ENCODE peak calls at places on chromosome 22, in ten cellular contexts. I, S, C, Z, B, N, A, J, L and M are unnamed samples. For H3K4me1, the result is how much of the 10 kb centered on the place peaks cover.

GRCh38 chr22:20146777-20147176 is 4.1 kb downstream of the CCDC188 start:
- DNase-seq in I (no peak), S (no peak), C (no peak), Z (no peak), B (no peak), N (no peak), A (no peak), J (no peak), L (peak), M (no peak)

GRCh38 chr22:30266445-30267381 is at the start of gene OSM:
- DNase-seq in I (no peak), S (no peak), C (no peak), Z (no peak), B (no peak), N (peak), A (no peak), J (no peak), L (no peak), M (no peak)

GRCh38 chr22:47175151-47175760 is 412.8 kb downstream of the TBC1D22A start:
- DNase-seq in I (no peak), S (no peak), C (no peak), Z (no peak), B (no peak), N (peak), A (no peak), J (no peak), L (no peak), M (no peak)

GRCh38 chr22:42877597-42878340 is 20.7 kb upstream of the ARFGAP3 start:
- DNase-seq in I (no peak), S (no peak), C (no peak), Z (no peak), B (no peak), N (no peak), A (no peak), J (no peak), L (no peak), M (no peak)

GRCh38 chr22:24601217-24602104 is 1.5 kb upstream of the GGT1 start:
- DNase-seq in I (no peak), S (no peak), C (no peak), Z (no peak), B (peak), N (no peak), A (no peak), J (no peak), L (no peak), M (no peak)

GRCh38 chr22:37601540-37602442 is 6.8 kb upstream of the GGA1 start:
- DNase-seq in I (peak), S (peak), C (peak), Z (no peak), B (peak), N (no peak), A (peak), J (no peak), L (no peak), M (no peak)

GRCh38 chr22:50267591-50268390 is 2.4 kb downstream of the MAPK11 start:
- DNase-seq in I (peak), S (no peak), C (peak), Z (peak), B (no peak), N (no peak), A (peak), J (no peak), L (peak), M (no peak)

GRCh38 chr22:36201630-36202312 is at the start of gene APOL4:
- DNase-seq in I (no peak), S (no peak), C (peak), Z (no peak), B (no peak), N (no peak), A (no peak), J (no peak), L (peak), M (no peak)

GRCh38 chr22:45582236-45582954 is 79.7 kb downstream of the FBLN1 start:
- DNase-seq in I (no peak), S (no peak), C (no peak), Z (no peak), B (no peak), N (peak), A (no peak), J (no peak), L (no peak), M (no peak)

GRCh38 chr22:41481131-41481830 is 12.4 kb downstream of the ACO2 start:
- DNase-seq in I (no peak), S (no peak), C (peak), Z (no peak), B (no peak), N (no peak), A (no peak), J (no peak), L (no peak), M (peak)

GRCh38 chr22:41479671-41480396 is 10.9 kb downstream of the ACO2 start:
- DNase-seq in I (peak), S (no peak), C (no peak), Z (no peak), B (no peak), N (no peak), A (no peak), J (no peak), L (no peak), M (no peak)

GRCh38 chr22:41481925-41482318 is 13.0 kb downstream of the ACO2 start:
- DNase-seq in I (peak), S (no peak), C (no peak), Z (no peak), B (no peak), N (no peak), A (no peak), J (no peak), L (no peak), M (no peak)

GRCh38 chr22:41480397-41480735 is 11.4 kb downstream of the ACO2 start:
- DNase-seq in I (no peak), S (no peak), C (no peak), Z (no peak), B (no peak), N (no peak), A (no peak), J (no peak), L (no peak), M (no peak)

DNA sequence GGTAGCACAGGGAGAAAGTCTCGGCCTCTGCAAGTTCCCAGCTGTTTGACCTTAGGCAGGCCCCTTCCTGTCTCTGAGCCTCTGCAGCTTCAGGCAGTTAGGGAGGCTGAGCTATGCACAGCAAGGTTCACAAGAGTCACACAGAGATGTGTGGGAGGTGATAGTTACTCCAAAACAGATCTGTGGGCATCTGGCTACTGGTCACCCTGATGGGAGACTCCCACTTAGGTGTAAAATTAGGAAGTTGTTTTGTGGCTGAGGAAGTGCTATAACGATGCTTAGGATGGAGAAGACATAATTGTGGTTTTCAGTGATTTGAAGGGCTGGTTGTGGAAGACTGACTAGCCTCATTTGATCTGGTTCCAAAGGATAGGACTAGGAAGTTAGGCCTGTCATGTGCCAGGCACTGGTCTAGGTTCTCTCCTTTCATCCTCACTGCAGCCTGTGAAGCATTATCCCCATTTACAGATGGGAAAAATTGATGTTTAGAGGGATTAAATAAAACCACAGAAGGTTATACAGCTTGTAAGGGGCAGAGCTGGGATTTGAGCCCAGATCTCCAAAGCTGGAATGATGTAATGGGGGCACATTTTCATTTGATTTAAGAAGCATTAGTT is 13.5 kb downstream of the ACO2 start:
- DNase-seq in I (peak), S (no peak), C (no peak), Z (no peak), B (no peak), N (no peak), A (no peak), J (no peak), L (no peak), M (no peak)
- H3K4me1 ChIP-seq in I (half or more), S (under half), C (under half), Z (under half), B (under half), N (half or more), A (under half), J (half or more), L (under half), M (under half)

GRCh38 chr22:27842236-27842993 is 40.9 kb upstream of the MN1 start:
- DNase-seq in I (no peak), S (no peak), C (no peak), Z (no peak), B (no peak), N (no peak), A (no peak), J (no peak), L (no peak), M (no peak)

GRCh38 chr22:27844256-27844655 is 42.7 kb upstream of the MN1 start:
- DNase-seq in I (no peak), S (no peak), C (no peak), Z (no peak), B (no peak), N (no peak), A (no peak), J (no peak), L (no peak), M (no peak)

GRCh38 chr22:27843441-27843840 is 41.9 kb upstream of the MN1 start:
- DNase-seq in I (no peak), S (no peak), C (no peak), Z (no peak), B (no peak), N (no peak), A (no peak), J (no peak), L (no peak), M (no peak)

GRCh38 chr22:27844656-27845602 is 43.4 kb upstream of the MN1 start:
- DNase-seq in I (no peak), S (no peak), C (no peak), Z (no peak), B (no peak), N (no peak), A (no peak), J (peak), L (no peak), M (no peak)

GRCh38 chr22:27842994-27843431 is 41.5 kb upstream of the MN1 start:
- DNase-seq in I (no peak), S (no peak), C (no peak), Z (no peak), B (no peak), N (no peak), A (no peak), J (no peak), L (no peak), M (no peak)
- TF ChIP-seq POLR2AphosphoS5 in I (no peak), S (no peak), C (no peak), Z (no peak), B (no peak), N (no peak), A (no peak), J (no peak), L (no peak), M (no peak)

GRCh38 chr22:23270212-23270733 is 90.0 kb downstream of the BCR start:
- DNase-seq in I (peak), S (no peak), C (no peak), Z (no peak), B (no peak), N (no peak), A (no peak), J (no peak), L (peak), M (no peak)
- H3K4me1 ChIP-seq in I (under half), S (under half), C (under half), Z (under half), B (under half), N (under half), A (under half), J (under half), L (under half), M (under half)

GRCh38 chr22:27090595-27090994 is 433.2 kb downstream of the MIAT start:
- DNase-seq in I (no peak), S (no peak), C (no peak), Z (no peak), B (no peak), N (no peak), A (no peak), J (no peak), L (no peak), M (no peak)
- TF ChIP-seq POLR2AphosphoS5 in I (no peak), S (no peak), C (no peak), Z (no peak), B (no peak), N (no peak), A (no peak), J (no peak), L (no peak), M (no peak)